ENCODE peak calls at places on chromosomes 6 and 20, in ten cellular contexts. S is astrocyte of the spinal cord; R is NT2/D1; J is non-pigmented ciliary epithelial cell; E is HEK293T; M is fibroblast of lung; V is fibroblast of the aortic adventitia; W is T-helper 2 cell; I is RKO; Y is stimulated activated CD4-positive, alpha-beta T cell treated with anti-CD3 and anti-CD28 coated beads, Interleukin-15, amount 100 ng/mL, for 24 hours. D is an unnamed sample.

GRCh38 chr6:53033764-53034163 is 31.4 kb upstream of the FBXO9 start:
- DNase-seq in Y (no peak), R (no peak), J (no peak), M (peak; percentile 74), I (no peak), E (no peak), S (peak; percentile 59), V (peak; percentile 90), W (no peak), D (no peak)

GRCh38 chr6:15642276-15642675 is 20.6 kb downstream of the DTNBP1 start:
- DNase-seq in W (no peak), J (no peak), Y (no peak), V (no peak), E (peak; percentile 17), I (peak; percentile 10), M (no peak), S (no peak), R (no peak), D (peak; percentile 33)

GRCh38 chr6:31795616-31796298 is at the start of gene VARS1:
- DNase-seq in R (peak; percentile 77), S (peak; percentile 87), V (peak; percentile 87), I (peak; percentile 94), J (no peak), W (peak; percentile 73), M (peak; percentile 86), E (peak; percentile 96), Y (peak; percentile 91), D (peak; percentile 96)

GRCh38 chr6:42095066-42095465 is 44.7 kb downstream of the TAF8 start:
- DNase-seq in Y (no peak), S (no peak), J (no peak), E (no peak), W (no peak), M (no peak), I (no peak), R (no peak), V (no peak), D (peak; percentile 73)

GRCh38 chr20:40452758-40453157 is 236.3 kb downstream of the MAFB start:
- DNase-seq in I (no peak), M (no peak), V (no peak), J (no peak), W (no peak), S (no peak), R (no peak), Y (no peak), E (no peak), D (no peak)

GRCh38 chr6:109178921-109179320 is 83.6 kb downstream of the CEP57L1 start:
- DNase-seq in S (no peak), E (no peak), I (no peak), W (no peak), Y (no peak), J (no peak), V (no peak), R (no peak), M (no peak), D (no peak)

GRCh38 chr20:43749734-43750294 is 23.0 kb upstream of the GTSF1L start:
- DNase-seq in R (peak; percentile 57), E (peak; percentile 92), V (peak; percentile 40), S (peak; percentile 51), Y (peak; percentile 91), M (peak; percentile 39), J (no peak), W (peak; percentile 79), I (peak; percentile 55), D (peak; percentile 73)

GRCh38 chr6:10478187-10479040 is 42.7 kb upstream of the GCNT2 start:
- DNase-seq in J (peak; percentile 20), V (peak; percentile 65), Y (no peak), S (peak; percentile 30), E (peak; percentile 51), I (peak; percentile 62), W (no peak), R (peak; percentile 25), M (peak; percentile 28), D (peak; percentile 62)

GRCh38 chr6:89509719-89510339 is 76.9 kb downstream of the ANKRD6 start:
- DNase-seq in I (no peak), M (no peak), V (peak; percentile 8), W (no peak), R (no peak), E (no peak), J (no peak), Y (no peak), S (no peak), D (peak; percentile 32)

GRCh38 chr6:21634582-21634981 is 41.0 kb downstream of the SOX4 start:
- DNase-seq in Y (no peak), M (peak; percentile 98), R (no peak), S (peak; percentile 89), W (no peak), J (peak; percentile 95), I (peak; percentile 93), V (peak; percentile 98), E (no peak), D (no peak)

GRCh38 chr6:7243188-7243942 is 69.6 kb downstream of the SSR1 start:
- DNase-seq in J (no peak), E (peak; percentile 72), W (no peak), R (peak; percentile 39), S (peak; percentile 71), I (peak; percentile 68), M (peak; percentile 46), V (peak; percentile 73), Y (peak; percentile 45), D (peak; percentile 83)

GRCh38 chr6:167795874-167796667 is 30.6 kb upstream of the AFDN start:
- DNase-seq in S (no peak), R (no peak), J (no peak), V (no peak), Y (no peak), E (no peak), M (no peak), I (no peak), W (no peak), D (no peak)

GRCh38 chr6:38501931-38502330 is 137.8 kb downstream of the BTBD9 start:
- DNase-seq in V (no peak), E (no peak), Y (no peak), J (no peak), I (no peak), M (no peak), R (no peak), S (no peak), W (no peak), D (no peak)

GRCh38 chr6:51737580-51738360 is 349.6 kb downstream of the PKHD1 start:
- DNase-seq in S (no peak), R (no peak), W (no peak), I (no peak), M (no peak), J (no peak), Y (no peak), E (no peak), V (no peak), D (no peak)

GRCh38 chr20:17634666-17635319 is 47.2 kb downstream of the RRBP1 start:
- DNase-seq in R (no peak), J (no peak), V (no peak), Y (no peak), E (no peak), M (no peak), I (no peak), W (no peak), S (no peak), D (no peak)

D was measured in RPMI8226.